ENCODE peak calls at places on chromosomes 2 and 18, in four cellular contexts. I, Z, X and W are unnamed samples.
A peak's percentile ranks its signal among the peaks of the same experiment; 100 is the strongest.

GRCh38 chr2:113162173-113162572 is 11.6 kb upstream of the PSD4 start:
- DNase-seq in Z (no peak), I (no peak), X (no peak), W (no peak)

GRCh38 chr2:67561411-67561965 is 164.4 kb downstream of the ETAA1 start:
- DNase-seq in X (peak; percentile 64), Z (no peak), I (peak; percentile 81), W (no peak)

GRCh38 chr2:37143986-37144385 is 12.8 kb downstream of the EIF2AK2 start:
- DNase-seq in X (peak; percentile 50), Z (no peak), I (peak; percentile 68), W (no peak)

GRCh38 chr2:196171248-196171871 is at the start of gene STK17B:
- DNase-seq in X (peak; percentile 94), I (peak; percentile 91), Z (peak; percentile 95), W (peak; percentile 77)

GRCh38 chr2:176844461-176844860 is 368.1 kb upstream of the HNRNPA3 start:
- DNase-seq in X (no peak), Z (no peak), I (no peak), W (no peak)

GRCh38 chr2:128292599-128293425 is 25.9 kb downstream of the HS6ST1 start:
- DNase-seq in X (no peak), I (no peak), Z (no peak), W (no peak)

GRCh38 chr2:171272039-171272438 is 111.3 kb upstream of the TLK1 start:
- DNase-seq in I (peak; percentile 93), Z (peak; percentile 55), X (peak; percentile 95), W (peak; percentile 83)

GRCh38 chr2:144780983-144781382 is 261.1 kb upstream of the ZEB2 start:
- DNase-seq in X (no peak), Z (no peak), I (no peak), W (peak; percentile 6)

GRCh38 chr2:160689441-160689840 is 195.8 kb upstream of the RBMS1 start:
- DNase-seq in I (no peak), X (no peak), Z (no peak), W (no peak)

GRCh38 chr18:57918601-57919000 is 115.5 kb upstream of the ATP8B1 start:
- DNase-seq in I (no peak), X (no peak), Z (no peak), W (no peak)

GRCh38 chr2:54497738-54498680 is 41.9 kb downstream of the SPTBN1 start:
- DNase-seq in Z (peak; percentile 27), X (peak; percentile 57), I (peak; percentile 23), W (peak; percentile 29)

GRCh38 chr18:8707946-8708345 is 2.6 kb downstream of the MTCL1 start:
- DNase-seq in X (no peak), I (peak; percentile 54), Z (no peak), W (no peak)

GRCh38 chr2:106038598-106039375 is 155.3 kb downstream of the UXS1 start:
- DNase-seq in X (no peak), I (no peak), Z (no peak), W (peak; percentile 24)

GRCh38 chr2:96808176-96808837 is 7.8 kb upstream of the CNNM3 start:
- DNase-seq in X (no peak), I (no peak), Z (no peak), W (no peak)

GRCh38 chr2:146997945-146998344 is 846.9 kb upstream of the ACVR2A start:
- DNase-seq in Z (no peak), X (peak; percentile 34), I (no peak), W (no peak)

GRCh38 chr2:42922293-42922692 is 129.9 kb upstream of the HAAO start:
- DNase-seq in I (no peak), Z (no peak), X (no peak), W (no peak)
- H3K4me3 ChIP-seq in I (no peak overlapping the region), Z (no peak overlapping the region), X (no peak overlapping the region), W (no peak overlapping the region)

GRCh38 chr2:202870431-202871160 is 970 bp downstream of the ICA1L start:
- DNase-seq in Z (peak; percentile 32), X (peak; percentile 46), I (peak; percentile 36), W (peak; percentile 38)
- TF ChIP-seq CTCF in Z (no peak), X (peak; percentile 9), I (peak; percentile 39), W (peak; percentile 56)

GRCh38 chr2:102000813-102001766 is 9.3 kb downstream of the IL1R2 start:
- DNase-seq in I (no peak), X (no peak), Z (no peak), W (no peak)

GRCh38 chr2:101998556-101999121 is 6.9 kb downstream of the IL1R2 start:
- DNase-seq in I (no peak), X (no peak), Z (no peak), W (no peak)

GRCh38 chr2:102001767-102002142 is 10.0 kb downstream of the IL1R2 start:
- DNase-seq in X (no peak), I (no peak), Z (no peak), W (no peak)

GRCh38 chr2:102000012-102000411 is 8.3 kb downstream of the IL1R2 start:
- DNase-seq in I (no peak), Z (no peak), X (no peak), W (no peak)

DNA sequence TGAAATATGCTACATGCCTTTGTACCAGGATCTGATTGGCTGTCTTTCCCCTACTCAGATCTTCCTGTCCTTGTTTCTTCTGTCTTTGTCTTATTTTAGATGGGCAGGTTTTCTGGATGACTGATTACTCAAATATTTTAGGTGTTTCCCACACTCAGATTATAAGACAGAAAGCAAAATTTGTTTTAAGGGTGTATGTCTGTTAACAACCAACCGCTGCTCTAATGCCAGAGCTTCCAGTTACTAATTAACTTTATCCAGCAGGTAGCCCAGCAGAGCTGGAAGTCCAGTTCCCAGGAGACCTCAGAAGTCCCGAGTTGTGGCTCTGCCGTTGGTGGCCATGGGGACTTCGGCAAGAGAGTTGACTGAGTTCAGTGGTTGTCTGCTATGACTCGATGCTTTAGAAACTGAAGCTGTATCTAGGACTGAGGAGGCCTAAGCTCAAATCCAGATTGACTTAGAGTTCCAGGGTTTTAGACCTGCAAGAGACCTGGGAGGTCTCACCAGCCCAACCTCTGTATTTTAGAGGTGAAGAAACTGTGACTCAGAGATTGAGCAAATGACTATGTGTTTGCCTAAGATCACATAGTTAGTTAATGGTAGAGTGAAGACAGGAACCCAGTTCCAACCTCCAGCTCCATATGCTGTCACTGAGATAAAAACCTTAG is 7.5 kb downstream of the IL1R2 start:
- DNase-seq in I (peak; percentile 12), X (no peak), Z (no peak), W (no peak)
- H3K4me3 ChIP-seq in I (no peak overlapping the region), X (no peak overlapping the region), Z (no peak overlapping the region), W (no peak overlapping the region)

GRCh38 chr18:11859903-11860407 is 8.7 kb downstream of the CHMP1B start:
- DNase-seq in Z (no peak), I (peak; percentile 90), X (peak; percentile 64), W (no peak)
- TF ChIP-seq CTCF in Z (no peak), I (peak; percentile 19), X (peak; percentile 13), W (peak; percentile 12)

DNA sequence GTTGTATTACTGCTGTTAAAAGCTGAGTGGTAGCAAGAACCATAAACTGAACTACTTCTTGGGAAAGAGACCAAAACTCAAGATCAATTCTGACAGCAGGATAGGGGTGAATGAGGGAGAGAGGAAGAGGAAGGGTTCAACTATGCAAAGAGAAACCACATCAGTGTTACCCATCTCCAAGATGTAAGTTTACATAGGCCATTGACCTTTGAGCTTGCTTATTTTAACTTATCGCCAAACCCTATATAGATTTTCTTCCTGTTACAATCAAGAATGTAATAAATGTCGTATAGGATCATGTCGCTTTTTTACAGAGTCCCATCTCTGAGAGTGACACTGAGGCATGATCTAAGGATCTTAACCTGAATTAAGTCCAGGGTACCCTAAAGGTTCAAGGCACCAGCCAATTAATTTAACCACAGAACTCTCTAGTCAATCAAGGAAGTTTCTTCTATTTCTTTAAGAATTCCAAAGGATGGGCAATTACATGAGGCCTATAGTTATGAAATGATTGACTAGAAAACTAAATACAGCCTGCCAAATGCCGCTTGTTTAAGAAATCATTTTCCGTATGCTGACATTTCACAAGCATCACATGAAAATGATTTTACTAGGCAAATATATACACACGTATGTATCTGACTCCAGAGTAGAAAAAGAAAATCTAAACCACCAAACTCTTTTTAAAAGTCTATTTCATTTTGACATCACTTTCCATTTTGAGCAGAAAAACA is 11.8 kb downstream of the RND3 start:
- DNase-seq in I (peak; percentile 23), X (peak; percentile 78), Z (no peak), W (no peak)
- H3K4me3 ChIP-seq in I (peak overlapping the region; percentile 3), X (peak overlapping the region; percentile 98), Z (no peak overlapping the region), W (no peak overlapping the region)